ENCODE peak calls at places on chromosome 15, in seven cellular contexts. J is HL-60; E is coronary artery; K is CD4-positive, alpha-beta T cell; C is substantia nigra; X is astrocyte; A is body of pancreas. U is an unnamed sample.

GRCh38 chr15:77012868-77013267 is 17.9 kb downstream of the PSTPIP1 start:
- DNase-seq in J (no peak), E (no peak), K (peak), C (no peak), X (no peak), A (no peak), U (no peak)

GRCh38 chr15:33068007-33068441 is 126.5 kb downstream of the FMN1 start:
- DNase-seq in J (peak), E (no peak), K (no peak), C (peak), X (no peak), A (peak), U (peak)

GRCh38 chr15:55694652-55695150 is 48.3 kb downstream of the PRTG start:
- DNase-seq in J (no peak), E (no peak), K (no peak), C (no peak), X (peak), A (no peak), U (no peak)

GRCh38 chr15:66999046-66999557 is 66.3 kb upstream of the SMAD3 start:
- DNase-seq in J (no peak), E (no peak), K (no peak), C (no peak), X (no peak), A (no peak), U (no peak)

GRCh38 chr15:45089712-45090373 is 24.1 kb downstream of the DUOX2 start:
- DNase-seq in J (no peak), E (no peak), K (no peak), C (no peak), X (no peak), A (no peak), U (no peak)

GRCh38 chr15:48682949-48683651 is 37.6 kb upstream of the FBN1 start:
- DNase-seq in J (no peak), E (no peak), K (no peak), C (no peak), X (peak), A (peak), U (no peak)

GRCh38 chr15:81312790-81313543 is 11.0 kb downstream of the STARD5 start:
- DNase-seq in J (peak), E (peak), K (no peak), C (no peak), X (peak), A (peak), U (peak)

GRCh38 chr15:76988874-76989780 is 5.8 kb upstream of the PSTPIP1 start:
- DNase-seq in J (no peak), E (no peak), K (no peak), C (no peak), X (no peak), A (peak), U (peak)

GRCh38 chr15:45583731-45584639 is 3.2 kb upstream of the BLOC1S6 start:
- DNase-seq in J (no peak), E (no peak), K (no peak), C (no peak), X (no peak), A (no peak), U (no peak)

GRCh38 chr15:66523926-66524325 is 18.8 kb downstream of the ZWILCH start:
- DNase-seq in J (no peak), E (no peak), K (no peak), C (no peak), X (no peak), A (no peak), U (no peak)

GRCh38 chr15:73876779-73877178 is 3.4 kb downstream of the TBC1D21 start:
- DNase-seq in J (no peak), E (no peak), K (no peak), C (no peak), X (no peak), A (no peak), U (no peak)

GRCh38 chr15:100573526-100573925 is 28.5 kb downstream of the LINS1 start:
- DNase-seq in J (no peak), E (no peak), K (no peak), C (no peak), X (no peak), A (no peak), U (no peak)

GRCh38 chr15:51842852-51843737 is 13.6 kb downstream of the TMOD3 start:
- DNase-seq in J (no peak), E (no peak), K (no peak), C (no peak), X (peak), A (no peak), U (no peak)

GRCh38 chr15:70098461-70099166 is 897 bp upstream of the TLE3 start:
- DNase-seq in J (no peak), E (peak), K (peak), C (peak), X (no peak), A (peak), U (peak)

GRCh38 chr15:77840962-77841361 is 208.2 kb upstream of the LINGO1 start:
- DNase-seq in J (no peak), E (no peak), K (no peak), C (no peak), X (peak), A (no peak), U (peak)

GRCh38 chr15:88018865-88019626 is 237.5 kb downstream of the NTRK3 start:
- DNase-seq in J (no peak), E (no peak), K (no peak), C (no peak), X (peak), A (no peak), U (no peak)

GRCh38 chr15:34984884-34985630 is 3.0 kb downstream of the ZNF770 start:
- DNase-seq in J (no peak), E (no peak), K (no peak), C (no peak), X (peak), A (no peak), U (peak)

GRCh38 chr15:85854345-85855097 is 59.8 kb upstream of the KLHL25 start:
- DNase-seq in J (no peak), E (no peak), K (peak), C (peak), X (peak), A (peak), U (no peak)

GRCh38 chr15:45401665-45402161 is 23.4 kb upstream of the GATM start:
- DNase-seq in J (no peak), E (peak), K (no peak), C (no peak), X (no peak), A (no peak), U (no peak)

GRCh38 chr15:39629376-39629775 is 48.5 kb downstream of the THBS1 start:
- DNase-seq in J (no peak), E (no peak), K (peak), C (no peak), X (peak), A (no peak), U (no peak)

GRCh38 chr15:34223904-34224596 is 766 bp upstream of the EMC4 start:
- DNase-seq in J (peak), E (no peak), K (no peak), C (no peak), X (no peak), A (no peak), U (no peak)

GRCh38 chr15:77819271-77819806 is 186.6 kb upstream of the LINGO1 start:
- DNase-seq in J (no peak), E (no peak), K (no peak), C (no peak), X (no peak), A (no peak), U (no peak)

GRCh38 chr15:78149805-78150751 is 916 bp downstream of the IDH3A start:
- DNase-seq in J (no peak), E (no peak), K (no peak), C (no peak), X (no peak), A (no peak), U (no peak)

GRCh38 chr15:99427210-99427609 is 138.6 kb upstream of the MEF2A start:
- DNase-seq in J (no peak), E (no peak), K (no peak), C (no peak), X (no peak), A (no peak), U (peak)

GRCh38 chr15:89129123-89129815 is 41.0 kb downstream of the ABHD2 start:
- DNase-seq in J (no peak), E (no peak), K (peak), C (peak), X (no peak), A (peak), U (peak)

GRCh38 chr15:62046064-62046779 is 14.0 kb downstream of the VPS13C start:
- DNase-seq in J (no peak), E (no peak), K (no peak), C (no peak), X (no peak), A (no peak), U (no peak)

GRCh38 chr15:70344666-70345065 is 246.9 kb upstream of the TLE3 start:
- DNase-seq in J (no peak), E (peak), K (no peak), C (no peak), X (no peak), A (peak), U (peak)

GRCh38 chr15:97479957-97480356 is 480.5 kb upstream of the ARRDC4 start:
- DNase-seq in J (peak), E (no peak), K (no peak), C (no peak), X (no peak), A (no peak), U (no peak)

GRCh38 chr15:27092404-27092803 is 121.4 kb downstream of the GABRG3 start:
- DNase-seq in J (no peak), E (no peak), K (no peak), C (no peak), X (peak), A (no peak), U (no peak)

GRCh38 chr15:83243634-83244033 is 36.0 kb upstream of the HDGFL3 start:
- DNase-seq in J (no peak), E (no peak), K (no peak), C (no peak), X (no peak), A (no peak), U (no peak)

GRCh38 chr15:40844543-40844981 is 714 bp downstream of the SPINT1 start:
- DNase-seq in J (no peak), E (no peak), K (no peak), C (no peak), X (no peak), A (peak), U (peak)

GRCh38 chr15:85379403-85380131 is 836 bp upstream of the AKAP13 start:
- DNase-seq in J (no peak), E (no peak), K (peak), C (no peak), X (peak), A (peak), U (no peak)

GRCh38 chr15:58447244-58448010 is 15.6 kb downstream of the LIPC start:
- DNase-seq in J (peak), E (no peak), K (no peak), C (no peak), X (peak), A (no peak), U (no peak)

GRCh38 chr15:58444658-58445332 is 13.0 kb downstream of the LIPC start:
- DNase-seq in J (no peak), E (no peak), K (no peak), C (no peak), X (no peak), A (no peak), U (no peak)

GRCh38 chr15:58445861-58446260 is 14.1 kb downstream of the LIPC start:
- DNase-seq in J (no peak), E (no peak), K (no peak), C (no peak), X (no peak), A (no peak), U (no peak)

GRCh38 chr15:58448331-58448730 is 16.5 kb downstream of the LIPC start:
- DNase-seq in J (no peak), E (no peak), K (no peak), C (no peak), X (no peak), A (no peak), U (no peak)

GRCh38 chr15:58446521-58446920 is 14.7 kb downstream of the LIPC start:
- DNase-seq in J (no peak), E (no peak), K (no peak), C (no peak), X (no peak), A (no peak), U (no peak)
- H3K27ac ChIP-seq in J (no peak), E (no peak), K (no peak), C (no peak), X (no peak), A (no peak), U (no peak)

GRCh38 chr15:60972866-60973265 is 256.2 kb downstream of the RORA start:
- DNase-seq in J (no peak), E (no peak), K (no peak), C (no peak), X (peak), A (no peak), U (no peak)

GRCh38 chr15:60975203-60975602 is 253.9 kb downstream of the RORA start:
- DNase-seq in J (no peak), E (no peak), K (no peak), C (no peak), X (no peak), A (no peak), U (no peak)

GRCh38 chr15:60971719-60972118 is 257.4 kb downstream of the RORA start:
- DNase-seq in J (no peak), E (no peak), K (no peak), C (no peak), X (no peak), A (no peak), U (no peak)

GRCh38 chr15:60972301-60972700 is 256.8 kb downstream of the RORA start:
- DNase-seq in J (no peak), E (no peak), K (no peak), C (no peak), X (peak), A (no peak), U (no peak)

DNA sequence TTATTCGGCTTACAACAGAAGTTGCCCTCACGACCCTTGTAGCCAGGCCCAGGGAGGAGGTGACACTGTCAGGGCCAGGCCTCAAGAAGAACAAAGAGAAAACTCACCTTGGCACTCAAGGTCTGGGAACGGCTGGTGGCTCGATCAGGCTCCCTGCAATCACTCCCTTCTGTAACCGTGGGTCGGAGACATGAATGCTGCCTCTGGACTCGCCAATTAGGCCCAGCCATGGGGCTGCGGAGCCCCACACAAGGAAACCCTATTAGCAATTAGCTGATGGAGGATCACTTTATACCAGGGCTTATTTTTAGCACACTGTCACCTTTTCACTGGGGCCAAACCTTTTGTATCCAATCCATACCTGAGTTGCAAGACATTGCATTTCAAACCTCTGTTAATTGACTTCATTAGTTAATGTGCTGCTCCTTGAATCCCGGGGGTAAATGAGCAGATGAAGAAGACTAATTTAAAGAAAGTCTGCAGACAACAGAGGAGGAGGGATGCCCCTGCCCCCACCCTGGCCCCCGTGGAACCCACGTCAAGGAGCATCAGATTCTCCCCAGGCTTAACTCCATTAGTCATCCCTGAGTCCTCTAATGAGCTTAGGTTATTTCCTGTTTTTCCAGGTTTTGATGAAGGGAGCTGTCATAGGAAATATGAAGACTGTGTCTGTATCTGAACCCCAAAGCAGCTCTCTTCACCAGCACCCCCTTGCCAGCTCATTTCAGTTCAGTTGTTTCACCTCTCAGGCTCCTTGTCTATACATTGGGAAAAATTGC is 255.3 kb downstream of the RORA start:
- DNase-seq in J (no peak), E (no peak), K (no peak), C (no peak), X (peak), A (no peak), U (no peak)
- H3K27ac ChIP-seq in J (no peak), E (no peak), K (no peak), C (no peak), X (peak), A (no peak), U (no peak)

DNA sequence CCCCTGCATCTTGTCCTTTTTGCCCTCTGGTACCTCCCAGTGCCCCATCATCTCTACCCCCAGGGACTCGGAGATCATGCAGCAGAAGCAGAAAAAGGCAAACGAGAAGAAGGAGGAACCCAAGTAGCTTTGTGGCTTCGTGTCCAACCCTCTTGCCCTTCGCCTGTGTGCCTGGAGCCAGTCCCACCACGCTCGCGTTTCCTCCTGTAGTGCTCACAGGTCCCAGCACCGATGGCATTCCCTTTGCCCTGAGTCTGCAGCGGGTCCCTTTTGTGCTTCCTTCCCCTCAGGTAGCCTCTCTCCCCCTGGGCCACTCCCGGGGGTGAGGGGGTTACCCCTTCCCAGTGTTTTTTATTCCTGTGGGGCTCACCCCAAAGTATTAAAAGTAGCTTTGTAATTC is 1.5 kb downstream of the SERF2 start:
- DNase-seq in J (no peak), E (no peak), K (no peak), C (no peak), X (no peak), A (peak), U (no peak)
- H3K27ac ChIP-seq in J (peak), E (peak), K (peak), C (peak), X (no peak), A (peak), U (peak)

DNA sequence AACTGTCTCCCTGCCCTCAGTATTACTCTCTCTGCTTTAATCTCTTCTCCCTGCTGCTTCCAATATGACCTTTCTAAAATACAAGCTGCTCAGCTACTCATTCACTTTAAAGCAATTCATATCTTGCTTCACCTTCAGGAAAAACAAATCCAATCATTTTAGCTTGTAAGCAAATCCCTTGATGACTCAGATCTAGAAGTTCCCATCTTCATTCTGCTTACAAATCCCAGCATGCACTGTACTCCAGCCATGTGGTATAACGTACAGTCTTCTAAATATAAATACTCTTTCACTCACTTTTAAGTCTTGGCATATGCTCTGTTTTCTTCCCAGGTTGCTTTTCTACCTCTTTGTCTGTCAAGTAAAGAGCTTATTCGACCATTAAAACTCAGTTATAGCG is 1009.1 kb upstream of the SEMA6D start:
- DNase-seq in J (no peak), E (no peak), K (no peak), C (no peak), X (no peak), A (no peak), U (no peak)
- H3K27ac ChIP-seq in J (no peak), E (no peak), K (no peak), C (no peak), X (no peak), A (no peak), U (no peak)

GRCh38 chr15:101724675-101725005 is 367 bp upstream of the TARS3 start:
- DNase-seq in J (no peak), E (no peak), K (no peak), C (no peak), X (no peak), A (no peak), U (no peak)
- H3K27ac ChIP-seq in J (no peak), E (peak), K (peak), C (peak), X (no peak), A (peak), U (peak)

GRCh38 chr15:90619468-90619867 is 89.7 kb downstream of the CRTC3 start:
- DNase-seq in J (no peak), E (no peak), K (peak), C (no peak), X (no peak), A (no peak), U (no peak)
- H3K27ac ChIP-seq in J (peak), E (no peak), K (no peak), C (no peak), X (no peak), A (no peak), U (no peak)